ENCODE peak calls at places on chromosomes 7 and 10, in four cellular contexts. N is H9, Z is mesendoderm, K is H1. C is an unnamed sample.

GRCh38 chr10:98577168-98577567 is 130.4 kb upstream of the HPS1 start:
- DNase-seq in Z (no peak), K (no peak), N (no peak), C (no peak)

GRCh38 chr7:157439149-157439548 is 102.3 kb downstream of the DNAJB6 start:
- DNase-seq in K (no peak), N (no peak), Z (no peak), C (no peak)

GRCh38 chr10:90051053-90051452 is 349.7 kb downstream of the KIF20B start:
- DNase-seq in K (no peak), N (no peak), Z (no peak), C (no peak)

GRCh38 chr10:74923556-74923955 is 97.2 kb downstream of the KAT6B start:
- DNase-seq in K (no peak), N (peak), Z (peak), C (no peak)

GRCh38 chr10:114576716-114577115 is 81.4 kb downstream of the ABLIM1 start:
- DNase-seq in N (no peak), K (no peak), Z (no peak), C (no peak)

GRCh38 chr7:105429746-105430612 is 41.3 kb upstream of the SRPK2 start:
- DNase-seq in K (no peak), N (peak), Z (peak), C (peak)

GRCh38 chr7:23710000-23710399 is at the start of gene STK31:
- DNase-seq in Z (no peak), N (peak), K (no peak), C (no peak)

GRCh38 chr7:4659551-4660286 is 22.4 kb upstream of the FOXK1 start:
- DNase-seq in N (no peak), K (no peak), Z (peak), C (no peak)

GRCh38 chr10:92242910-92243671 is 47.8 kb downstream of the CPEB3 start:
- DNase-seq in N (peak), K (no peak), Z (peak), C (peak)

GRCh38 chr10:110978204-110978603 is 58.8 kb downstream of the SHOC2 start:
- DNase-seq in K (no peak), Z (peak), N (no peak), C (peak)

GRCh38 chr10:75592888-75593643 is 161.6 kb downstream of the LRMDA start:
- DNase-seq in Z (no peak), K (no peak), N (no peak), C (no peak)

GRCh38 chr10:80498833-80499671 is 38.6 kb upstream of the SH2D4B start:
- DNase-seq in Z (peak), K (no peak), N (peak), C (peak)

DNA sequence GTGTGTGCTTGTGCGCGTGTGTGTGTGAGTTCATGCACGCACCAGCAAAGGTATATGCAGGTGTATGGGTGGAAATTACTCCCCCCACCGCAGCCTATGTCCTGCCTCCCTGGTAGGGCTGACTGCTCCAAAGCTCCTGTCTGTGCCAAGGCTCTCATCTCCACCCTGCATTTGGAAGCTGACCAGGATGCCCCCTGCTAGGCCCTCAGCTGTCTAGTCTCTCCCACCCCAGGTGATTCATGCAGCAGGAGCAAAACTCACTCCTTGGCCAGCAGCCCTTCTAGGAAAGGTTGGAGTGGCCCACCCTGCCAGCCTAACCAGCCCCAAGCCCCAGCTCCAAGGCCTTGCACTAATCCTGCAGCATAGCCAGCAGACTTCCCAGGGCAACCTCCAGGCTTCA is 148.4 kb downstream of the GRID1 start:
- DNase-seq in N (no peak), K (no peak), Z (no peak), C (no peak)
- H3K56ac ChIP-seq in N (no peak), K (no peak), Z (no peak), C (no peak)

GRCh38 chr10:95819620-95820329 is 63.8 kb downstream of the ENTPD1 start:
- DNase-seq in Z (no peak), K (no peak), N (no peak), C (no peak)

GRCh38 chr10:95815701-95816100 is 59.7 kb downstream of the ENTPD1 start:
- DNase-seq in Z (no peak), N (no peak), K (no peak), C (no peak)

GRCh38 chr10:95820363-95820762 is 64.4 kb downstream of the ENTPD1 start:
- DNase-seq in K (no peak), N (no peak), Z (no peak), C (no peak)

GRCh38 chr10:95818663-95819062 is 62.7 kb downstream of the ENTPD1 start:
- DNase-seq in Z (peak), K (no peak), N (no peak), C (peak)

GRCh38 chr10:95818010-95818409 is 62.0 kb downstream of the ENTPD1 start:
- DNase-seq in Z (no peak), N (no peak), K (no peak), C (no peak)
- H3K56ac ChIP-seq in Z (no peak), N (no peak), K (no peak), C (peak)

GRCh38 chr7:31133497-31133896 is 81.4 kb downstream of the ADCYAP1R1 start:
- DNase-seq in N (no peak), K (no peak), Z (peak), C (no peak)

GRCh38 chr7:31134246-31135188 is 82.4 kb downstream of the ADCYAP1R1 start:
- DNase-seq in K (peak), N (peak), Z (peak), C (peak)

DNA sequence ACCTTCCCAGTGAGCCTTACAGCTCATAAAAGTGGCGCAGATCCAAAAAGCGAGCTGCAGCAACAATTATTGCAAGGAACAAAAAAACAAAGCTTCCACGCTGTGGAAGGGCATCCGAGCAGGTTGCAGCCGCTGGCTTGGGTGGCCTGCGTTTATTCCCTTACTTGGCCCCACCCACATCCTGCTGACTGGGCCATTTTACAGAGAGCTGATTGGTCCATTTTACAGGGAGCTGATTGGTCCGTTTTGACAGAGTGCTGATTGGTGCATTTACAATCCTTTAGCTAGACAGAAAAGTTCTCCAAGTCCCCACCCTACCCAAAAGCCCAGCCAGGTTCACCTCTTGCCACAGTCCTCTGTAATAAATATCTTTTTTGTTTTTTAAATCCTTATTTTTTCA is 85.1 kb downstream of the ADCYAP1R1 start:
- DNase-seq in K (no peak), Z (no peak), N (no peak), C (no peak)
- H3K56ac ChIP-seq in K (no peak), Z (no peak), N (no peak), C (no peak)

GRCh38 chr7:76133839-76134238 is 67.9 kb upstream of the SRRM3 start:
- DNase-seq in Z (no peak), N (no peak), K (no peak), C (no peak)
- H3K56ac ChIP-seq in Z (no peak), N (no peak), K (no peak), C (no peak)

GRCh38 chr10:72802291-72803118 is 91.0 kb upstream of the OIT3 start:
- DNase-seq in K (no peak), N (no peak), Z (no peak), C (peak)
- H3K56ac ChIP-seq in K (no peak), N (no peak), Z (no peak), C (no peak)

GRCh38 chr10:48197236-48197899 is 77.1 kb downstream of the FRMPD2 start:
- DNase-seq in K (no peak), Z (no peak), N (no peak), C (no peak)
- H3K56ac ChIP-seq in K (no peak), Z (no peak), N (no peak), C (no peak)

GRCh38 chr10:52279546-52279945 is 34.5 kb upstream of the DKK1 start:
- DNase-seq in K (no peak), Z (no peak), N (no peak), C (no peak)

GRCh38 chr10:52283174-52283573 is 30.9 kb upstream of the DKK1 start:
- DNase-seq in Z (peak), K (no peak), N (no peak), C (peak)

GRCh38 chr10:52276982-52277381 is 37.1 kb upstream of the DKK1 start:
- DNase-seq in K (no peak), N (no peak), Z (no peak), C (no peak)

GRCh38 chr10:52276163-52276562 is 37.9 kb upstream of the DKK1 start:
- DNase-seq in N (no peak), Z (no peak), K (no peak), C (no peak)

DNA sequence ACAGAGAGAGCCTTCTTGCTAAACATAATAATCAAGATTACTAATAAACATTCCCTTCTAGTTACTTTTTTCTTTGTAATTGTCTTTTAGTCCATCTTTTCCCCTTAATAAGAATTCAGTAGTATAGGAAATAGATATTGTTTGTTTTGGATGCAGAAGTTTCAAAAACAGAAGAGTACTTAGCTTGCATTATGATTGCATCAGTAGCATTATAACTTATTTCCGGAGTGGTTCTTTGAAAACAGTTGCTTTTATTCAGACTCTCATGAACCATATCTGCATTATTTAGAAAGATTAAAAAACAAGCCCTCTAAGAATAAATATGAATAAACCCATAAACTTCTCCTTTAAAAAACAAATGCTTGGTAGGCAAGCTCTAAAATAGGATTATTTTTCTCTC is 34.0 kb upstream of the DKK1 start:
- DNase-seq in K (no peak), N (no peak), Z (no peak), C (no peak)
- H3K56ac ChIP-seq in K (no peak), N (no peak), Z (no peak), C (no peak)

GRCh38 chr10:128016423-128017060 is 109.6 kb downstream of the PTPRE start:
- DNase-seq in Z (no peak), N (no peak), K (no peak), C (no peak)

GRCh38 chr10:128022216-128023196 is 103.7 kb downstream of the MKI67 start:
- DNase-seq in K (no peak), N (no peak), Z (no peak), C (no peak)

GRCh38 chr10:128018236-128018635 is 108.0 kb downstream of the MKI67 start:
- DNase-seq in Z (no peak), K (no peak), N (no peak), C (peak)

GRCh38 chr10:128017825-128018224 is 108.4 kb downstream of the MKI67 start:
- DNase-seq in K (no peak), Z (no peak), N (no peak), C (no peak)

GRCh38 chr10:128018704-128019103 is 107.5 kb downstream of the MKI67 start:
- DNase-seq in N (no peak), K (no peak), Z (no peak), C (no peak)
- H3K56ac ChIP-seq in N (no peak), K (no peak), Z (no peak), C (no peak)

DNA sequence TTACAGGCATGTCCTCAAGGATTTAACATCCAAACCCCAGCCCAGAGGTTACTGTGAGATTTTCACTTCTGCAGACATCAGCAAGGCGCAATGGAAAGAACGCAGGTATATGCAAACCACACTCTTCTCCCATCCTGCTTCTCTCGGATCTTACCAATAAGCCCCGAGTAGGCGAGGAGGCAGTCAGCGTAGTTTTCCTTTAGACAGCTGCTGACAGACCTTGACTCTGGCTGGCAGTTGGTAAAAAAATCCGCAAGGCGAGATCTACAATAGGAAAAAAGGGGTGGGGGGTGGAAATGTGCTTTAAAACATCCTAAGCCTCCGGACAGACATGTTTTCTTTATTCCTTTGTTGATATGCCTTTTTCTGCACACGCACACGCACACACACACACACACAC is 176.5 kb downstream of the GFRA1 start:
- DNase-seq in K (no peak), N (no peak), Z (no peak), C (no peak)
- H3K56ac ChIP-seq in K (no peak), N (no peak), Z (no peak), C (no peak)

GRCh38 chr7:18996583-18996982 is 120.9 kb downstream of the TWIST1 start:
- DNase-seq in Z (no peak), K (no peak), N (no peak), C (no peak)

GRCh38 chr7:19001854-19002253 is 115.6 kb downstream of the TWIST1 start:
- DNase-seq in Z (no peak), K (no peak), N (no peak), C (no peak)

GRCh38 chr7:18997477-18998130 is 119.8 kb downstream of the TWIST1 start:
- DNase-seq in Z (no peak), N (no peak), K (no peak), C (no peak)

GRCh38 chr7:18995811-18996400 is 121.5 kb downstream of the TWIST1 start:
- DNase-seq in Z (no peak), N (no peak), K (no peak), C (peak)

GRCh38 chr7:19000410-19000809 is 117.0 kb downstream of the TWIST1 start:
- DNase-seq in K (no peak), N (no peak), Z (no peak), C (no peak)
- H3K56ac ChIP-seq in K (no peak), N (no peak), Z (no peak), C (no peak)

C was measured in IMR-90.